ENCODE peak calls at places on chromosomes 16 and 17, in nine cellular contexts. R is tibial artery; W is CD8-positive, alpha-beta memory T cell; B is mammary epithelial cell; J is adipocyte; P is Panc1; T is H4; E is activated CD8-positive, alpha-beta memory T cell treated with anti-CD3 and anti-CD28 coated beads, Interleukin-2, amount 50 U/mL, for 48 hours; S is activated gamma-delta T cell treated with Interleukin-2 at 50 U/mL for 16 hours. K is an unnamed sample.

GRCh38 chr16:53249331-53249730 is 184.9 kb upstream of the RBL2 start:
- DNase-seq in T (no peak), E (no peak), J (no peak), R (no peak), P (no peak), S (no peak), W (no peak), B (no peak), K (no peak)

GRCh38 chr16:879461-879861 is 78.9 kb upstream of the GNG13 start:
- DNase-seq in P (no peak), R (no peak), S (no peak), T (no peak), B (no peak), E (no peak), J (no peak), W (no peak), K (no peak)

GRCh38 chr17:41651625-41652460 is 27.5 kb upstream of the KRT17 start:
- DNase-seq in W (no peak), R (peak), T (no peak), J (no peak), E (no peak), P (no peak), S (no peak), B (peak), K (peak)

GRCh38 chr17:17768415-17769088 is 68.2 kb downstream of the SREBF1 start:
- DNase-seq in W (no peak), P (no peak), T (no peak), B (no peak), E (no peak), J (no peak), S (no peak), R (no peak), K (no peak)

GRCh38 chr17:9195346-9195870 is 174.1 kb downstream of the NTN1 start:
- DNase-seq in W (no peak), P (no peak), E (no peak), B (no peak), T (no peak), S (no peak), J (no peak), R (no peak), K (no peak)

GRCh38 chr16:66473654-66474519 is 46.8 kb downstream of the BEAN1 start:
- DNase-seq in E (peak), T (no peak), P (no peak), S (no peak), R (no peak), B (peak), J (no peak), W (no peak), K (no peak)

GRCh38 chr17:81444610-81445339 is 49.5 kb downstream of the BAHCC1 start:
- DNase-seq in T (no peak), J (no peak), E (no peak), W (no peak), S (no peak), R (no peak), P (no peak), B (no peak), K (no peak)

GRCh38 chr17:76915840-76916510 is 47.8 kb downstream of the MGAT5B start:
- DNase-seq in P (no peak), R (no peak), B (no peak), E (no peak), W (no peak), T (no peak), J (no peak), S (no peak), K (no peak)

GRCh38 chr16:13427943-13428342 is 492.0 kb upstream of the ERCC4 start:
- DNase-seq in S (no peak), B (no peak), R (no peak), J (no peak), W (no peak), E (no peak), P (no peak), T (no peak), K (no peak)

GRCh38 chr17:36600477-36600876 is 906 bp upstream of the MRM1 start:
- DNase-seq in B (no peak), E (no peak), W (no peak), J (no peak), R (no peak), T (no peak), P (no peak), S (no peak), K (no peak)

GRCh38 chr16:64738321-64738960 is 383.4 kb downstream of the CDH11 start:
- DNase-seq in B (no peak), J (peak), W (no peak), S (no peak), P (no peak), R (no peak), E (no peak), T (peak), K (no peak)

GRCh38 chr16:30558789-30559377 is 709 bp upstream of the ZNF764 start:
- DNase-seq in R (no peak), B (no peak), E (no peak), P (no peak), W (no peak), T (no peak), S (no peak), J (no peak), K (no peak)

GRCh38 chr16:68037820-68038597 is 14.9 kb downstream of the DUS2 start:
- DNase-seq in P (no peak), R (no peak), S (no peak), W (no peak), E (no peak), T (no peak), B (no peak), J (no peak), K (peak)

GRCh38 chr16:2974319-2975056 is 5.3 kb downstream of the PAQR4 start:
- DNase-seq in E (no peak), S (no peak), J (no peak), T (no peak), P (no peak), W (no peak), R (no peak), B (peak), K (no peak)

GRCh38 chr16:67459066-67459857 is 21.7 kb downstream of the ATP6V0D1 start:
- DNase-seq in T (peak), B (no peak), R (no peak), E (no peak), P (no peak), W (no peak), J (peak), S (no peak), K (peak)

GRCh38 chr17:63706346-63707102 is 6.6 kb upstream of the LIMD2 start:
- DNase-seq in S (no peak), E (no peak), T (no peak), J (no peak), R (no peak), B (no peak), W (peak), P (no peak), K (no peak)

GRCh38 chr17:78933025-78933958 is 8.1 kb upstream of the TIMP2 start:
- DNase-seq in B (peak), S (peak), R (peak), P (peak), J (peak), T (peak), W (no peak), E (peak), K (peak)

GRCh38 chr16:82824408-82824807 is 197.6 kb downstream of the CDH13 start:
- DNase-seq in B (peak), P (no peak), S (no peak), R (no peak), E (no peak), J (no peak), W (no peak), T (no peak), K (no peak)

GRCh38 chr17:16486373-16487250 is 5.4 kb downstream of the LRRC75A start:
- DNase-seq in P (no peak), J (peak), S (no peak), E (no peak), W (no peak), B (peak), T (peak), R (peak), K (peak)

GRCh38 chr17:323181-323580 is 29.4 kb downstream of the RPH3AL start:
- DNase-seq in S (no peak), R (no peak), B (no peak), P (no peak), E (no peak), T (no peak), W (no peak), J (no peak), K (peak)

GRCh38 chr17:42677921-42678781 is 1.4 kb upstream of the PLEKHH3 start:
- DNase-seq in E (peak), P (no peak), B (peak), R (peak), J (peak), S (peak), W (peak), T (peak), K (peak)

GRCh38 chr17:2828396-2829038 is 32.3 kb downstream of the RAP1GAP2 start:
- DNase-seq in W (peak), E (peak), B (peak), R (peak), P (no peak), T (peak), J (peak), S (peak), K (peak)

GRCh38 chr16:57091990-57092785 is at the start of gene CPNE2:
- DNase-seq in W (no peak), S (no peak), T (no peak), P (no peak), J (peak), R (peak), E (peak), B (no peak), K (peak)

GRCh38 chr16:10180771-10181163 is 1.5 kb downstream of the GRIN2A start:
- DNase-seq in E (peak), J (peak), S (no peak), P (no peak), B (no peak), T (no peak), W (no peak), R (no peak), K (peak)

GRCh38 chr16:15618392-15618791 is 24.6 kb downstream of the MARF1 start:
- DNase-seq in W (no peak), R (no peak), J (peak), E (no peak), P (no peak), B (peak), S (no peak), T (no peak), K (no peak)

GRCh38 chr17:17886747-17887146 is 50.0 kb upstream of the SREBF1 start:
- DNase-seq in S (no peak), E (no peak), T (no peak), B (no peak), W (no peak), R (no peak), J (no peak), P (no peak), K (no peak)

GRCh38 chr16:84604477-84605013 is 13.3 kb downstream of the COTL1 start:
- DNase-seq in E (no peak), P (no peak), J (no peak), R (no peak), S (no peak), W (no peak), T (no peak), B (no peak), K (no peak)

GRCh38 chr16:72620348-72620747 is 427.6 kb downstream of the ZFHX3 start:
- DNase-seq in B (no peak), P (no peak), J (no peak), S (no peak), W (no peak), R (no peak), E (no peak), T (no peak), K (no peak)

GRCh38 chr16:10995555-10995954 is 51.2 kb downstream of the CLEC16A start:
- DNase-seq in W (no peak), E (no peak), S (no peak), T (no peak), B (peak), P (no peak), R (no peak), J (no peak), K (no peak)

K was measured in ovary.